ENCODE peak calls at places on chromosomes 16 and 17, in ten cellular contexts. P is left ventricle myocardium inferior, A is spleen, B is ascending aorta, T is testis, H is K562, V is prostate gland, F is fibroblast of lung, J is AG04450, N is psoas muscle. O is an unnamed sample.

GRCh38 chr16:86854895-86855294 is 276.5 kb downstream of the FOXL1 start:
- DNase-seq in P (no peak), A (no peak), B (no peak), T (no peak), H (no peak), V (no peak), F (peak), J (peak), N (no peak), O (peak)

GRCh38 chr17:37483311-37484039 is 6.2 kb upstream of the DUSP14 start:
- DNase-seq in P (no peak), A (no peak), B (no peak), T (no peak), H (no peak), V (no peak), F (peak), J (peak), N (no peak), O (peak)

GRCh38 chr17:41785876-41786226 is 660 bp downstream of the JUP start:
- DNase-seq in P (no peak), A (peak), B (no peak), T (no peak), H (peak), V (peak), F (peak), J (no peak), N (peak), O (no peak)

GRCh38 chr16:4494746-4495490 is 18.7 kb downstream of the HMOX2 start:
- DNase-seq in P (no peak), A (no peak), B (no peak), T (no peak), H (no peak), V (no peak), F (peak), J (no peak), N (no peak), O (peak)

GRCh38 chr16:783404-784161 is 4.6 kb downstream of the RPUSD1 start:
- DNase-seq in P (peak), A (no peak), B (no peak), T (no peak), H (peak), V (no peak), F (peak), J (no peak), N (no peak), O (peak)

GRCh38 chr16:48169896-48170295 is 14.1 kb upstream of the ABCC12 start:
- DNase-seq in P (no peak), A (peak), B (no peak), T (no peak), H (no peak), V (no peak), F (no peak), J (no peak), N (no peak), O (no peak)

GRCh38 chr17:49968380-49969133 is 433 bp upstream of the DLX4 start:
- DNase-seq in P (peak), A (peak), B (no peak), T (peak), H (peak), V (peak), F (peak), J (no peak), N (peak), O (peak)

GRCh38 chr17:83196088-83196765 is 116.8 kb downstream of the METRNL start:
- DNase-seq in P (peak), A (peak), B (peak), T (peak), H (no peak), V (no peak), F (peak), J (no peak), N (peak), O (peak)

GRCh38 chr17:54968259-54968953 is at the start of the genes COX11 and STXBP4:
- DNase-seq in P (peak), A (peak), B (peak), T (peak), H (peak), V (peak), F (peak), J (peak), N (peak), O (peak)

GRCh38 chr17:7177210-7177953 is 1.8 kb downstream of the ASGR1 start:
- DNase-seq in P (peak), A (peak), B (no peak), T (peak), H (peak), V (peak), F (peak), J (peak), N (peak), O (peak)

GRCh38 chr16:82344157-82344556 is 174.1 kb upstream of the MPHOSPH6 start:
- DNase-seq in P (no peak), A (no peak), B (no peak), T (peak), H (no peak), V (peak), F (no peak), J (no peak), N (no peak), O (no peak)

DNA sequence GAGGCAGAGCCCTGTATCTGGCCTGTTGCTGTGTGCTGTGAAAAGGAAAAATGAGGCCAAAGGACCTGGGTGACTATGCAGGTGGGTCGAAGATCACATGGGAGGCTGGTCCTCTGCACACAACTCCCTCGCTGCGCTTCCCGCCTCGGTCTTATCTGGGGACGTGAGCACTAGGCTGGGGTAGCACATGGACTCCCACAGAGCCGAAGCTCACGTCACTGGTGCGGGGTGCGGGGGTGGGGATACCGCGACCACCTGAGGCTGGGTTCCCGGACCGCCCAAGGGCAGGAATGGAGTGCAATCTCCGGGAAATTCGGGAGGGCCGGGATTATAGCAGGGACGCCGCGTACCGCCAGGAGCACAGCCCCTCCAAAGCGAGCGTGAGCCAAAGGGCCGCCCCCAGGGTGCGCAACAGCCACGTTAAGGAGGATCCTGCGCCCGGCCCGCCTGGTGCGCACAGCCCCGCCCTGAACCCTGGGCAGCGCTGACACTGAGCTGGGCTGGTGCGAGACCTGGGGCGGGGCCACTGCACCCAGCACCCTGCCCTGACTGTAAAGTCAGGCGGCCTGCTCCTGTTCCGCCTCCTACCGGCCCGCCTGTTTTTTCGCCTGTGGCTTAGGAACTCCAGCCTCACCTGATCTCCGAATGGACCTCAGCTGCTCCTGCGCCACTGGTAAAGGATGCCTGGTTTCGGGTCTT is 4.8 kb downstream of the MT1A start:
- DNase-seq in P (peak), A (peak), B (peak), T (peak), H (peak), V (peak), F (peak), J (no peak), N (peak), O (peak)
- TF ChIP-seq CTCF in P (peak), A (peak), B (peak), T (no peak), H (peak), V (peak), F (no peak), J (peak), N (peak), O (peak)

GRCh38 chr16:84169765-84170310 is 17.0 kb downstream of the TAF1C start:
- DNase-seq in P (no peak), A (peak), B (no peak), T (no peak), H (no peak), V (no peak), F (no peak), J (no peak), N (no peak), O (no peak)
- H3K4me3 ChIP-seq in P (no peak), A (no peak), B (no peak), T (no peak), H (no peak), V (no peak), F (no peak), J (no peak), N (no peak), O (no peak)

DNA sequence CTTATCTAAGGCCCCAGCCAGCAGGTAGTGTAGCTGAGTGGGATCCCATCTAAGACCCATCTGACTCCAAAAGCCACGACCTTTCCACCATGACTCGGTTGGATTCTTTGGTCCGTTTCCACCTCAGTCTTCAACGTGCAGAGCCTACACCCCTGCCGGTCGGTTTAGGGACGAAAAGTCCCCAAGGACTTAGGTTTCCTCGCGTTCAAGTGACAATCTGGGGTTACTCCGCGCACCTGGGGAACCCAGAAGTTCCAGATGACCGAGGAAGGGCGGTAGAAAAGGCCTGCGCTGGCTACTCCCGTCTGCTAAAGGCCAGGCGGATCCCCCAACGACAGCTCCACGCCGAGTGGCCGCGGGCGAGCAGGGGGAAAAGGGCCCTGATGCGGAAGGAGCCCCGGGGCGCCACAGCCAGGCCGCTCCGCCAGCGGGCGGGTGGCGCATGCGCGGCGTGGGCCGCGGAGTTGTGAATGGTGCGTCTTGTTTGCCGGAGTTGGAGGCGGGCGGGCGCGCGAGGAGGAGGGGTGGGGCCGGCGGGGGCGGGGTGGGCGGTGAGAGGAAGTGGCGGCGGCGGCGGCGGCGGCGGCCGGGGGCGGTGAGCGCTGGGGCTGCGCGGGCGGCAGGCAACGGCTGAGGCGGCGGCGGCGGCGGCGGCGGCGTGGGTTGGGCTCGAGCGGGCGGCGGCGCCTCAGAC is at the start of gene CBFB:
- DNase-seq in P (peak), A (peak), B (peak), T (peak), H (peak), V (peak), F (peak), J (peak), N (peak), O (peak)
- TF ChIP-seq CTCF in P (peak), A (no peak), B (no peak), T (no peak), H (peak), V (no peak), F (no peak), J (peak), N (no peak), O (no peak)

DNA sequence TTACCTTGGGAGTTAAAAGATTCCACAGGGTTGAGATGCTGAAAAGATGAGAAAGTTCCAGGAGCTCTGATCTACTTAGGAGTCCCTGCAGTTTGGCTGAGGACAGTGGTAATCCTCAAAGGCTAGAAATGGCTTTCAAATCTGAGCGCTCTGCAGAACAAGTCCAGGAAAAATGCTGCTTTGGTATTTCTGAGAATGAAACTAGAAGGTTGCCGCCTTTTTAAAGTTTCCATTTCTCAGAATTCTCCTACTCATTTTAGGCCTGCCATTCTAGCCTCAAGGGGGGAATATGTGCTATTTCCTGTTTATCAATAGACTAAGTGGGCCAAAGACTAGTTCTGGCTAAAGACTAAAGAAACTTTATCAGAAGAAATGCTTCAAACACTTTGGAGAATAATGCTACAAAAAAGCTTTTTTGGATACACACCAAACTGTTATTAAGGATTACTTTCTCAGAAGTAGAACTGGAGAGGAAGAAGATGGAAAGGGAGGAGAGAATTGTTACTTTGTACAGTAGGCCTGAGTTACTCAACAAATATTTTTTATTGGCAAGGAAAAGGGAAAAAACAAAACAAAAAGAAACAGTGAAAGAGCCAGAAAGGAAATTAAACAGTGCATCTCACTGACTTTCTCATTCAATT is at the start of gene SLFN12L:
- DNase-seq in P (no peak), A (no peak), B (no peak), T (no peak), H (no peak), V (no peak), F (no peak), J (no peak), N (no peak), O (no peak)
- H3K4me3 ChIP-seq in P (no peak), A (peak), B (no peak), T (no peak), H (no peak), V (no peak), F (no peak), J (no peak), N (peak), O (no peak)

GRCh38 chr17:36131436-36131835 is 27.8 kb downstream of the CCL4 start:
- DNase-seq in P (no peak), A (no peak), B (no peak), T (no peak), H (no peak), V (no peak), F (no peak), J (no peak), N (no peak), O (no peak)
- TF ChIP-seq CTCF in P (no peak), A (no peak), B (no peak), T (no peak), H (no peak), V (no peak), F (no peak), J (no peak), N (no peak), O (no peak)

DNA sequence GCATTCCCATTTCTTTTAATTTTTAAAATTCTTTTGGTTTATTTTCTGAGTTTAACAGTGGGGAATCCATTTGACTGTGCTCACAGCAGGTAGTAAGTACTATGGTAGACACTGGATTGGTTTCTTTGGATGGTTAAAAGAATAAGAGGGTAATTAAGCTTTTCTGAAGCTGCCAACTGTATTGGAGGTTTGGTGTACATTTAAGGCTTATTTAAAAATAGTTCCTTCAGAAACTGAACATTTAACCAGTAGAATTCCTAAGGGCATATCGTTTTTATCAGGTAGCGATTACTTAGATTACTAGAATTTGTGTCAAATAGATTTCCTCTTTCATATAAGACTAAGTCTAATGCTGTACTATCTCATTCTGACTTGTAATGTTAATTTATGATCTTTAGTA is 162.4 kb downstream of the PPM1E start:
- DNase-seq in P (no peak), A (no peak), B (no peak), T (no peak), H (no peak), V (no peak), F (no peak), J (no peak), N (no peak), O (no peak)
- H3K4me3 ChIP-seq in P (no peak), A (no peak), B (no peak), T (no peak), H (no peak), V (no peak), F (no peak), J (no peak), N (no peak), O (no peak)

GRCh38 chr17:75876190-75876937 is 2.0 kb downstream of the TRIM47 start:
- DNase-seq in P (peak), A (peak), B (no peak), T (no peak), H (no peak), V (no peak), F (no peak), J (no peak), N (no peak), O (no peak)
- TF ChIP-seq CTCF in P (peak), A (no peak), B (no peak), T (no peak), H (peak), V (peak), F (no peak), J (peak), N (no peak), O (no peak)

DNA sequence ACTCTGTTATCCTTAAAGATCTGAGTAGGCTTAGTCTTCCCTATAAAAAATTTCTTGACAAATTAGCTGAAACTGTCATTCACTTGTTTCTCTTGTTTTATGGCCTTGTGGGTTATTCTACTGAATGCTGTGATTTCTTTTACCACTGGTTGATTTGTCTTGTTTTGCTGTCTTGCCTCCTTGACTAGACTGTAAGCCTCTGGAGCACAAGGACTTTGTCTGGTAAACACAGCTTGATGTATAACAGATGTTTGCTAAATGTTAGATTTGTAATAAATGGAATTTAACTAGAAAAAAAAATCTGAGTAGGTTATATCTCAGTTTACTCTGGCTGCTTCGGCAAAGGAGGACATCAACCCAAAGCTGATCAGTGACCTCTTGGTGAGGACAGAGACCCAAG is 21.6 kb downstream of the VAC14 start:
- DNase-seq in P (no peak), A (no peak), B (no peak), T (no peak), H (no peak), V (no peak), F (no peak), J (no peak), N (no peak), O (peak)
- H3K4me3 ChIP-seq in P (no peak), A (no peak), B (no peak), T (no peak), H (no peak), V (no peak), F (no peak), J (no peak), N (no peak), O (no peak)

O was measured in fibroblast of mammary gland.